ENCODE peak calls at places on chromosomes 2 and 18, in five cellular contexts. H, U, E, V and R are unnamed samples.

GRCh38 chr18:77039196-77040140 is 93.1 kb downstream of the MBP start:
- DNase-seq in H (no peak), U (no peak), E (no peak), V (peak; percentile 69), R (peak; percentile 75)

GRCh38 chr18:23141022-23141999 is 6.0 kb downstream of the CABLES1 start:
- DNase-seq in H (no peak), U (peak; percentile 88), E (peak; percentile 50), V (no peak), R (no peak)

GRCh38 chr2:69538872-69539548 is 101.8 kb upstream of the NFU1 start:
- DNase-seq in H (no peak), U (peak; percentile 26), E (no peak), V (peak; percentile 16), R (peak; percentile 58)

GRCh38 chr18:24060644-24061043 is 46.1 kb downstream of the TTC39C start:
- DNase-seq in H (no peak), U (no peak), E (no peak), V (no peak), R (no peak)

GRCh38 chr2:53353372-53354111 is 414.1 kb upstream of the CHAC2 start:
- DNase-seq in H (no peak), U (peak; percentile 63), E (no peak), V (peak; percentile 67), R (peak; percentile 53)

GRCh38 chr18:70337139-70337972 is 48.5 kb downstream of the SOCS6 start:
- DNase-seq in H (no peak), U (peak; percentile 74), E (peak; percentile 52), V (peak; percentile 94), R (peak; percentile 98)

GRCh38 chr2:214934006-214934405 is 124.5 kb upstream of the BARD1 start:
- DNase-seq in H (no peak), U (no peak), E (no peak), V (no peak), R (no peak)

GRCh38 chr2:54986266-54986665 is 64.0 kb downstream of the RTN4 start:
- DNase-seq in H (no peak), U (no peak), E (no peak), V (no peak), R (no peak)

GRCh38 chr2:149155181-149155580 is 116.7 kb downstream of the LYPD6B start:
- DNase-seq in H (no peak), U (no peak), E (peak; percentile 52), V (no peak), R (no peak)

GRCh38 chr2:160893581-160893980 is 266.6 kb upstream of the TANK start:
- DNase-seq in H (no peak), U (no peak), E (no peak), V (no peak), R (no peak)

GRCh38 chr2:2662037-2662846 is 331.2 kb upstream of the MYT1L start:
- DNase-seq in H (no peak), U (no peak), E (no peak), V (no peak), R (no peak)

GRCh38 chr18:41870191-41870590 is 84.8 kb upstream of the PIK3C3 start:
- DNase-seq in H (no peak), U (no peak), E (no peak), V (no peak), R (peak; percentile 81)

GRCh38 chr2:46977266-46977665 is 61.7 kb upstream of the MCFD2 start:
- DNase-seq in H (no peak), U (no peak), E (no peak), V (no peak), R (no peak)

GRCh38 chr2:172408143-172408766 is 19.1 kb upstream of the ITGA6 start:
- DNase-seq in H (no peak), U (no peak), E (no peak), V (peak; percentile 29), R (peak; percentile 99)

GRCh38 chr18:57737661-57738060 is 65.5 kb downstream of the ATP8B1 start:
- DNase-seq in H (no peak), U (peak; percentile 87), E (no peak), V (peak; percentile 77), R (peak; percentile 97)

GRCh38 chr2:77579076-77579769 is 57.0 kb upstream of the LRRTM4 start:
- DNase-seq in H (no peak), U (no peak), E (no peak), V (no peak), R (no peak)

GRCh38 chr18:54932472-54932871 is 26.8 kb downstream of the CCDC68 start:
- DNase-seq in H (no peak), U (no peak), E (no peak), V (no peak), R (no peak)
- H3K27me3 ChIP-seq in H (no peaks in the 10 kb centered on the region), U (no peaks in the 10 kb centered on the region), E (no peaks in the 10 kb centered on the region), V (no peaks in the 10 kb centered on the region), R (no peaks in the 10 kb centered on the region)

DNA sequence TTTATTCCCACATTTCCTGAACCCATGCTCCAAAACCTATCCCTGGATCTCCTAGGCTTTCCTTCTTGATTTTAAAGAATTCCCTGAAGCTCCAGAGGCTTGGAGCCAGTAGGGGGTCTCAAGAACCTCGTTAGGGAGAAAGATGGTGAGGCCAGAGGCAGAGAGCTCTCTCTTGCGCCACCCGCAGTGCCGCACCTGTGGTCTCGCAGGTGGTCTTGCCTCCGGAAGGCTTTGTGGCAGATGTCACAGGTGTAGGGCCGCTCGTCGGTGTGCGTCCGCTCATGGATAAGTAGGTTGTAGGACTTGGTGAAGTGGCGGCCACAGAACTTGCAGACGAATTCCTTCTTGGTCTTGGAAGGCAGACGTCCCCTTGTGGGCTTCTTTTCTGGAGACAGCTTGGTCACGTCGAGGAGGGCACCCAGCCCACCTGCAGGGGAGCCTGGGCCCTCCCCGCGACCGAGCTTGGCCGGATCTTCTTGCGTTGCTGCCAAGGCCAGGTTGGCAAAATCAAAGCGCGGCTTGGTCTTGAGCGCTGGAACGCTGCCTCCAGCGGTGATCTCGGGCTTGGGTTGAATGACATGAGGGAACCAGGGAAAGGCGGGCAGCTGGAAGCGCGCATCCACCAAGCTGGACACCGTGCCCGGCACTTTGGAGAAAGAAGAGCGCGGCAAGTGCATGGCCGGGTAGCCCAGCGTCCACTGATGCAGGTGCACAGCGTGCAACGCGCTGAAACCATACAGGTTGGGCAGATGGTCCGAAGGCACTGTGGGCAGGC is 5.3 kb downstream of the OSR1 start:
- DNase-seq in H (no peak), U (no peak), E (no peak), V (no peak), R (no peak)
- H3K27me3 ChIP-seq in H (peaks cover 84% of the 10 kb centered on the region), U (peaks cover 65% of the 10 kb centered on the region), E (peaks cover 77% of the 10 kb centered on the region), V (no peaks in the 10 kb centered on the region), R (peaks cover 13% of the 10 kb centered on the region)

GRCh38 chr2:120344214-120344990 is 1.5 kb upstream of the INHBB start:
- DNase-seq in H (no peak), U (peak; percentile 70), E (peak; percentile 53), V (peak; percentile 89), R (no peak)

GRCh38 chr2:120346034-120346666 is at the start of gene INHBB:
- DNase-seq in H (no peak), U (peak; percentile 73), E (peak; percentile 56), V (peak; percentile 32), R (no peak)

GRCh38 chr2:120346667-120347358 is 877 bp downstream of the INHBB start:
- DNase-seq in H (no peak), U (peak; percentile 28), E (peak; percentile 26), V (no peak), R (peak; percentile 10)

GRCh38 chr2:120343433-120344105 is 2.4 kb upstream of the INHBB start:
- DNase-seq in H (peak; percentile 24), U (peak; percentile 94), E (peak; percentile 92), V (peak; percentile 92), R (peak; percentile 36)

DNA sequence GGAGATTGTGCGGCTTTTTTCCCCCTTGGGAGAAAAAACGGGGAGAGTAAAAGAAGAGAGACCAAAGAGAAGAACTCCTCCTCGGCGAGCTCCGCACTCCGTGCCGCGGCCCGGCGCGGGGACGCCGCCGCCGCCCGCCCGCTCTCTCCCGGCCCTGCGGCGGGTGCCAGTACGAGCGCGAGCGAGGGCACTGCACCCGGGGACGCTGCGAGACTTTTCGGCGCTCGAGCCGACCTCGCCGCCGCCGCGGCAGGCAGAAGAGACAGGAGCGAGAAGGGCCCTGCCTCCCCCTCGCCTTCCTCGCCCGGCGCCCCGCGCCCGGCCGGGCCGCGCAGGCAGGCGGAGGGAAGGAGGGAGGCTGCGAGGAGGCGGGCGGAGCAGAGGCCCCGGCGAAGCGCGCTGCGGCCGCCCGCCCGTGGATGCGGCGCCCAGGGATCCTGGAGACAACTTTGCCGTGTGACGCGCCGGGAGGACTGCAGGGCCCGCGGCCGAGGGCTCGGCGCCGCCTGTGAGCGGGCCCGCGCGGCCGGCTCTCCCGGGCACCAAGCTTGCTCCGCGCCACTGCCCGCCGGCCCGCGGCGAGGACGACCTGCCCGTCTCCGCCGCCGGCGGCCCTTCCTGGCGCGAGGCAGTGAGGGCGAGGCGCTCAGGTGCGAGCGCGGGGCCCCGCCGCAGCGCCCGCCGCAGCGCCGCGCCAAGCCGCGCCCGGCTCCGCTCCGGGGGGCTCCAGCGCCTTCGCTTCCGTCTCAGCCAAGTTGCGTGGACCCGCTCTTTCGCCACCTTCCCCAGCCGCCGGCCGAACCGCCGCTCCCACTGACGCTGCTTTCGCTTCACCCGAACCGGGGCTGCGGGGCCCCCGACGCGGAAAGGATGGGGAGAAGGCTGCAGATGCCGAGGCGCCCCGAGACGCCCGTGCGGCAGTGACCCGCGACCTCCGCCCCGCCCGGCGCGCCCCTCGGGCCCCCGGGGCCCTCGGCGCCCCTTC is 653 bp upstream of the INHBB start:
- DNase-seq in H (no peak), U (peak; percentile 46), E (peak; percentile 40), V (peak; percentile 22), R (no peak)
- H3K27me3 ChIP-seq in H (peaks cover 28% of the 10 kb centered on the region), U (peaks cover 69% of the 10 kb centered on the region), E (peaks cover 97% of the 10 kb centered on the region), V (no peaks in the 10 kb centered on the region), R (peaks cover 27% of the 10 kb centered on the region)

GRCh38 chr2:120677696-120678095 is 58.0 kb upstream of the GLI2 start:
- DNase-seq in H (no peak), U (no peak), E (no peak), V (no peak), R (no peak)
- H3K27me3 ChIP-seq in H (no peaks in the 10 kb centered on the region), U (peaks cover 12% of the 10 kb centered on the region), E (peaks cover 47% of the 10 kb centered on the region), V (no peaks in the 10 kb centered on the region), R (peaks cover 9% of the 10 kb centered on the region)

GRCh38 chr18:13207274-13207673 is 11.3 kb upstream of the LDLRAD4 start:
- DNase-seq in H (no peak), U (no peak), E (no peak), V (no peak), R (no peak)
- H3K27me3 ChIP-seq in H (no peaks in the 10 kb centered on the region), U (no peaks in the 10 kb centered on the region), E (no peaks in the 10 kb centered on the region), V (peaks cover 76% of the 10 kb centered on the region), R (no peaks in the 10 kb centered on the region)

GRCh38 chr2:176125215-176126054 is 2.9 kb downstream of the HOXD9 start:
- DNase-seq in H (no peak), U (no peak), E (no peak), V (no peak), R (no peak)
- H3K27me3 ChIP-seq in H (peaks cover 74% of the 10 kb centered on the region), U (peaks cover 91% of the 10 kb centered on the region), E (peaks cover 100% of the 10 kb centered on the region), V (no peaks in the 10 kb centered on the region), R (peaks cover 71% of the 10 kb centered on the region)